ENCODE peak calls at places on chromosome 14, in four cellular contexts. F is WTC11, G is HepG2, T is ovary. H is an unnamed sample.
A peak's percentile ranks its signal among the peaks of the same experiment; 100 is the strongest.

GRCh38 chr14:68466491-68466977 is 326.3 kb downstream of the ZFP36L1 start:
- DNase-seq in F (no peak), G (peak; percentile 63), T (no peak), H (no peak)

GRCh38 chr14:24298892-24299254 is 707 bp downstream of the DHRS1 start:
- DNase-seq in F (no peak), G (peak; percentile 82), T (no peak), H (no peak)

GRCh38 chr14:90903101-90903500 is 86.9 kb upstream of the TTC7B start:
- DNase-seq in F (peak; percentile 45), G (peak; percentile 40), T (peak; percentile 40), H (no peak)

GRCh38 chr14:65850429-65851145 is 438.1 kb downstream of the FUT8 start:
- DNase-seq in F (no peak), G (no peak), T (no peak), H (no peak)

GRCh38 chr14:25358330-25358729 is 308.4 kb upstream of the STXBP6 start:
- DNase-seq in F (no peak), G (no peak), T (no peak), H (no peak)

GRCh38 chr14:48096869-48097268 is 421.5 kb upstream of the MDGA2 start:
- DNase-seq in F (no peak), G (no peak), T (no peak), H (no peak)

GRCh38 chr14:51784466-51784865 is 75.9 kb upstream of the GNG2 start:
- DNase-seq in F (no peak), G (no peak), T (no peak), H (no peak)

GRCh38 chr14:96455588-96455987 is 46.6 kb upstream of the PAPOLA start:
- DNase-seq in F (no peak), G (no peak), T (no peak), H (no peak)

GRCh38 chr14:46820291-46820690 is 168.7 kb upstream of the RPL10L start:
- DNase-seq in F (no peak), G (no peak), T (no peak), H (no peak)

GRCh38 chr14:22566845-22567244 is 22.2 kb downstream of the DAD1 start:
- DNase-seq in F (no peak), G (no peak), T (no peak), H (no peak)
- TF ChIP-seq CTCF in F (no peak), G (no peak), T (no peak), H (no peak)

DNA sequence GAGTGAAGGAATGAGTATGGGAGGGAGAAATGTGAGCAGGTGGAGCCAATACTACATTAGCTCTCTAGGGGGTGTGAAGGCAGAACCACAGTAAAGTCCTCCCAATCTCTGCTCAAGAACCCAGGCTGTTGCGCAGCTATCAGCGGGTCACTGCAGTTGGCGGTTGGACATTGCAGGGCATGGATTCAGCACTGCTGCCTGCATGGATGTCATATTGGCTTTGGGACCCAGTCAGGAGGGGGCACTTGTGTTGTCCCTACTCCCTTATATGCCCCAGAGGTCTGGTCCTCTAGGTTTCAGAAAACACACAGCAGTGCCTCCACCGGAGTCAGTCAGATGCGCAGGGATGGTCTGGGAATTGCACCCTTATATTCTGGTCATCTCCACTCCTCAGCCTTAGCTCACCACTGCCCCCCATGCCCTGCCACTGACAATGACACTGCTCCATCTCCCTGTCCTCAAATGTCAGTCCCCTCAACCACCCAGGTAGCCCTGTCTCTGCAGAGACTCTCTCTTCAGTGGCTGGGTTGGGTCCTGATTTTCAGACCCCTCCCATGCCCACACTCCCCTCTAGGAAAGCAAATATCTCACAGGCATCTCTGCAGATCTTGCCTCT is 9.6 kb downstream of the ZDHHC22 start:
- DNase-seq in F (no peak), G (no peak), T (no peak), H (no peak)
- TF ChIP-seq CTCF in F (no peak), G (no peak), T (no peak), H (no peak)

DNA sequence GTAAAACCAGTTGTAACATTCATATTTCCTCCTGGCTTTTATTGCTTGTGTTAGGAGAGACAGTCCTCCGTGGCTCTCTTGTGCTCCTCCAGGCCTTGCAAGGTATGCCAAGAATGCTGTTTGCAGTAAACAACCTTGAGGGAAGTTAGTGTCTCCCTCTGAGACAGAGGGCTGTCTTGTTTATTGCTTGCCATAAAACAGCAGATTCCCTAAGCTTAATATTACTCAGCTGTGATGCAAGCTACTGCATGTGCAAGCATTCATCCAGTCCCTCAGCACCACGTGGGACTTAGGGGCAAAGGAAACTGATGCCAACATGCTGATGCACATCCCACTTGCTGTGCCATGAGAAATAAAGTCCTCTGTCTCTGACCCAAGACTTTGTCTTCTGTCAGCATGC is 6.6 kb downstream of the POMT2 start:
- DNase-seq in F (no peak), G (no peak), T (no peak), H (no peak)
- TF ChIP-seq CTCF in F (no peak), G (no peak), T (no peak), H (no peak)

GRCh38 chr14:77035267-77035666 is 6.8 kb upstream of the IRF2BPL start:
- DNase-seq in F (no peak), G (no peak), T (no peak), H (no peak)

GRCh38 chr14:77033622-77034521 is 5.4 kb upstream of the IRF2BPL start:
- DNase-seq in F (peak; percentile 95), G (peak; percentile 81), T (peak; percentile 80), H (peak; percentile 84)

GRCh38 chr14:77032483-77032853 is 4.0 kb upstream of the IRF2BPL start:
- DNase-seq in F (no peak), G (no peak), T (no peak), H (no peak)

GRCh38 chr14:77031680-77032482 is 3.4 kb upstream of the IRF2BPL start:
- DNase-seq in F (no peak), G (no peak), T (peak; percentile 29), H (no peak)

DNA sequence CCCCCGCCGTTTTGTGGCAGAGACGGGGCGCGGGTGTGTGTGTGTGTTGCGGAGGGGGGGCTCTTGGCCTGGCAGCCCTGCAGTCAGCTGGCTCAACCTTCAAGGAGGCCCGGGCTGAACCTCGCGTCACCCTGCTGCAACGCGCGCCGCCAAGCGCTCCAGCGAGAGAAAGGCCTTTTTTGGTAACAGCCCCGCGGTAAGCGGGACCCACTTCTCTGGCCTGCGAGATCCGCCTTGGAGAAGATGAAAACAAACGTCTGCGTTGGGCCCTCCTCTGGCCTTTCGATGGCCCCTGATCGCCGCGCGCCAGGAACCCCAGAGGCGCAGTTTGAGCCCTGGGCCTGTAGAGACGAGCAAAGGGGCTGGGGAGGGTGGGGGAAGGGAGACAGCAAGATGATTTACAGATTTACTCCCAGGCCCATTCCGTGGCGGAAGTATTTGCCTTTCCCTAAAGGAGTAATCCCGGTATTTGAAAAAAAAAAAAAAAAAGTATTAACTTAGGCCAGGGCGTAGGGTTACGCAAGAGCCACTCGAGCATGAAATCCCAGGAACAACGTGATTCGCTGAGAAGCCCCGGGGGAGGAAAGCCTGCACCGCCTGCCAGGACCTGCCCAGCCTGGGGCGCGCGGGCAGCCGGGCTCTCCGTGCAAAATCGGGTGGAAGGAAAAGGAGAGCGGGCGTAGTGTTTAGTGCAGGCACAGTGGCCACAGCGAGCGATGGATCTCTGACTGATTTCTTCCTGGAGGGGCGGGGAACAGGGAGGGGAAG is 4.5 kb upstream of the IRF2BPL start:
- DNase-seq in F (peak; percentile 77), G (peak; percentile 86), T (peak; percentile 93), H (peak; percentile 86)
- TF ChIP-seq CTCF in F (no peak), G (peak; percentile 5), T (no peak), H (peak; percentile 34)

DNA sequence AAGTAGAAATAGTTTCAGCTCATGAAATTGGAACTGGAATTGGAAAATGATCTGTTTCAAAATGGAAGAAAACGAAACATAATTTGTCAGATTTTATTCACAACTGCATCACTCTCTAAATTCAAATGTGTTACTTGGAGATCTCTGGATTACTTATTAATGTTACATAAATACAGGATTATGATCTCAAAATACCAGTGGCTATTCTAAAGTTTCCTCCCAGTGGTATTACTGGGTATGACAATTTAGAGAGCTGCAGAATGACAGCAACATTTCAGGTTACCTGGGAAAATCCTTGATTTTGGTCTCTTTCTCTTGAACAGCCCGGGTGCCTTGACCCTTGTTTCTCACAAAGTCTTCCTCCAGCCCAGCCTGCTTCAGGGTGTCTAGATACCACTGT is 14.2 kb downstream of the FAM161B start:
- DNase-seq in F (no peak), G (no peak), T (no peak), H (no peak)
- TF ChIP-seq CTCF in F (no peak), G (no peak), T (no peak), H (peak; percentile 68)

GRCh38 chr14:77246784-77247183 is 24.2 kb downstream of the NGB start:
- DNase-seq in F (no peak), G (no peak), T (no peak), H (no peak)
- TF ChIP-seq CTCF in F (no peak), G (no peak), T (no peak), H (no peak)

DNA sequence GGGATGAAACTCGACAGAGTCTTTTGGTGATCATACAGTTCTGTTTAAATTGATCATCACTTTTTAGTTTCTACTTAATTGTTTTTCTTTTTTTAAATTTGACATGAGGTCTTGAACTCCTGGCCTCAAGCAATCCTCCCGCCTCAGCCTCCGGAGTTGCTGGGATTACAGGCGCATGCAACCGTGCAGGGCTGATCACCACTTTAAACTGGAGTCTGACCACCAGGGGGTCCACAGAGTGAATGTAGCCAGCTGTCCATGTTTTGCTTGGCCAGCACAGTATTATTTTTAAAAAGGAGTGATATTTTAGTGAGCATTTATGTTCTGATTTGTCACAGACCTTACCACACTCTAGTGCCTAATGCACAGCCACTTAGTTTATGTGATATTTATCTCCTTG is 10.7 kb downstream of the DAAM1 start:
- DNase-seq in F (no peak), G (no peak), T (no peak), H (no peak)
- TF ChIP-seq CTCF in F (no peak), G (no peak), T (no peak), H (peak; percentile 47)

GRCh38 chr14:56488306-56488705 is 91.3 kb upstream of the TMEM260 start:
- DNase-seq in F (no peak), G (no peak), T (no peak), H (no peak)

GRCh38 chr14:56487761-56488160 is 91.8 kb upstream of the TMEM260 start:
- DNase-seq in F (no peak), G (no peak), T (no peak), H (no peak)

GRCh38 chr14:56487090-56487667 is 92.4 kb upstream of the TMEM260 start:
- DNase-seq in F (no peak), G (no peak), T (no peak), H (no peak)

GRCh38 chr14:56482306-56482705 is 97.3 kb upstream of the TMEM260 start:
- DNase-seq in F (peak; percentile 58), G (no peak), T (no peak), H (no peak)
- TF ChIP-seq CTCF in F (no peak), G (peak; percentile 15), T (no peak), H (peak; percentile 62)

GRCh38 chr14:32933623-32933942 is 5.1 kb upstream of the NPAS3 start:
- DNase-seq in F (peak; percentile 45), G (no peak), T (no peak), H (no peak)
- TF ChIP-seq CTCF in F (no peak), G (no peak), T (no peak), H (peak; percentile 77)

H was measured in type B pancreatic cell.